ENCODE peak calls at places on chromosome 18, in four cellular contexts. L is pancreas, X is MM.1S, R is Karpas-422. K is an unnamed sample. For H3K36me3, the result is how much of the 10 kb centered on the place peaks cover.

GRCh38 chr18:37778417-37779165 is 213.0 kb upstream of the CELF4 start:
- DNase-seq in L (peak), X (peak), R (peak), K (peak)

GRCh38 chr18:24052053-24052452 is 37.5 kb downstream of the TTC39C start:
- DNase-seq in L (no peak), X (no peak), R (no peak), K (no peak)

GRCh38 chr18:46296656-46297055 is 192.5 kb downstream of the HAUS1 start:
- DNase-seq in L (no peak), X (no peak), R (no peak), K (no peak)

GRCh38 chr18:56709463-56709862 is 58.3 kb downstream of the WDR7 start:
- DNase-seq in L (no peak), X (peak), R (peak), K (peak)

GRCh38 chr18:57803119-57803969 is at the start of gene ATP8B1:
- DNase-seq in L (peak), X (no peak), R (no peak), K (peak)

GRCh38 chr18:45745817-45746461 is 22.0 kb downstream of the SLC14A1 start:
- DNase-seq in L (no peak), X (no peak), R (no peak), K (no peak)

GRCh38 chr18:58578835-58579560 is 49.9 kb downstream of the ALPK2 start:
- DNase-seq in L (no peak), X (no peak), R (no peak), K (peak)

GRCh38 chr18:26549103-26549485 is 741 bp upstream of the KCTD1 start:
- DNase-seq in L (peak), X (peak), R (peak), K (peak)

GRCh38 chr18:46039967-46040746 is 31.9 kb downstream of the PSTPIP2 start:
- DNase-seq in L (no peak), X (no peak), R (no peak), K (no peak)

GRCh38 chr18:28767781-28768211 is 590.9 kb upstream of the CDH2 start:
- DNase-seq in L (no peak), X (no peak), R (no peak), K (no peak)

GRCh38 chr18:79495591-79496071 is 99.9 kb downstream of the NFATC1 start:
- DNase-seq in L (no peak), X (no peak), R (no peak), K (no peak)

GRCh38 chr18:52670903-52671302 is 330.9 kb downstream of the DCC start:
- DNase-seq in L (no peak), X (peak), R (peak), K (no peak)

GRCh38 chr18:78719821-78720220 is 259.8 kb upstream of the SALL3 start:
- DNase-seq in L (no peak), X (no peak), R (no peak), K (no peak)

GRCh38 chr18:3481696-3482210 is 31.8 kb downstream of the TGIF1 start:
- DNase-seq in L (no peak), X (no peak), R (peak), K (no peak)

GRCh38 chr18:58615150-58616132 is 13.4 kb downstream of the ALPK2 start:
- DNase-seq in L (no peak), X (no peak), R (no peak), K (no peak)

GRCh38 chr18:8307960-8308359 is 301.3 kb upstream of the RAB12 start:
- DNase-seq in L (no peak), X (no peak), R (no peak), K (no peak)

GRCh38 chr18:4994710-4995109 is 202.3 kb downstream of the AKAIN1 start:
- DNase-seq in L (no peak), X (no peak), R (no peak), K (no peak)

GRCh38 chr18:53747761-53748160 is 476.7 kb downstream of the MBD2 start:
- DNase-seq in L (no peak), X (no peak), R (no peak), K (no peak)

GRCh38 chr18:51006061-51006818 is 23.8 kb upstream of the SMAD4 start:
- DNase-seq in L (no peak), X (no peak), R (no peak), K (no peak)

GRCh38 chr18:43396266-43396665 is 119.0 kb upstream of the SYT4 start:
- DNase-seq in L (no peak), X (peak), R (peak), K (no peak)

GRCh38 chr18:41545091-41545888 is 409.7 kb upstream of the PIK3C3 start:
- DNase-seq in L (no peak), X (no peak), R (no peak), K (no peak)

GRCh38 chr18:54296017-54296416 is 26.7 kb downstream of the POLI start:
- DNase-seq in L (no peak), X (no peak), R (no peak), K (no peak)

GRCh38 chr18:29853126-29853525 is 1189.4 kb downstream of the DSC3 start:
- DNase-seq in L (no peak), X (no peak), R (no peak), K (no peak)

GRCh38 chr18:35713545-35713944 is 132.0 kb downstream of the GALNT1 start:
- DNase-seq in L (no peak), X (no peak), R (no peak), K (no peak)

GRCh38 chr18:11260963-11261441 is 111.6 kb upstream of the PIEZO2 start:
- DNase-seq in L (no peak), X (no peak), R (no peak), K (no peak)

GRCh38 chr18:31684279-31685096 is at the start of gene B4GALT6:
- DNase-seq in L (peak), X (peak), R (peak), K (peak)

GRCh38 chr18:79413426-79413825 is 17.7 kb downstream of the NFATC1 start:
- DNase-seq in L (no peak), X (no peak), R (no peak), K (no peak)

GRCh38 chr18:8800445-8800844 is 95.1 kb downstream of the MTCL1 start:
- DNase-seq in L (no peak), X (no peak), R (no peak), K (peak)

GRCh38 chr18:11883153-11883552 is 25.0 kb downstream of the MPPE1 start:
- DNase-seq in L (no peak), X (no peak), R (no peak), K (no peak)

GRCh38 chr18:811192-812122 is 585 bp downstream of the YES1 start:
- DNase-seq in L (no peak), X (no peak), R (no peak), K (peak)

GRCh38 chr18:2143666-2144065 is 427.6 kb downstream of the METTL4 start:
- DNase-seq in L (no peak), X (no peak), R (no peak), K (peak)

GRCh38 chr18:3771121-3771971 is 321.4 kb downstream of the TGIF1 start:
- DNase-seq in L (peak), X (peak), R (peak), K (peak)

GRCh38 chr18:32427084-32427933 is 43.4 kb downstream of the GAREM1 start:
- DNase-seq in L (no peak), X (no peak), R (no peak), K (no peak)

GRCh38 chr18:62607302-62607701 is 84.5 kb downstream of the ZCCHC2 start:
- DNase-seq in L (no peak), X (no peak), R (no peak), K (no peak)

GRCh38 chr18:80246656-80247402 is 485 bp downstream of the PARD6G start:
- DNase-seq in L (peak), X (no peak), R (no peak), K (peak)

GRCh38 chr18:45449761-45450227 is 165.5 kb upstream of the SLC14A2 start:
- DNase-seq in L (peak), X (no peak), R (no peak), K (peak)

GRCh38 chr18:75137346-75137877 is 71.5 kb downstream of the PTGR3 start:
- DNase-seq in L (no peak), X (no peak), R (no peak), K (no peak)

GRCh38 chr18:74832999-74833398 is 235.3 kb downstream of the ZNF407 start:
- DNase-seq in L (no peak), X (peak), R (no peak), K (no peak)

GRCh38 chr18:9663377-9663776 is 44.7 kb upstream of the RAB31 start:
- DNase-seq in L (no peak), X (no peak), R (peak), K (no peak)

DNA sequence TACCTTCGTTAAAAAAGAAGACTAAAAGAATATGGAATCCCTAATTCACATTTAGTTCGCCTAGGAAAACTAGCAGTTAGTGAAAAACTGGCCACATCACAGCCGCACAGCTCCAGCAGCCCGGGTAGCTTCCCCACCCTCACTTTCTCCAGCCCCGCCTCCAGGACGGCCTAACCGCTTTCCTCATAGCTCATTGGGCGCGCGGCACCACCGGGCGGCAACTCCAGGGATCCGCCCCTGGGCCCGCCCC is 193 bp upstream of the MIB1 start:
- DNase-seq in L (peak), X (peak), R (peak), K (peak)
- H3K4me3 ChIP-seq in L (no peak), X (peak), R (peak), K (peak)

DNA sequence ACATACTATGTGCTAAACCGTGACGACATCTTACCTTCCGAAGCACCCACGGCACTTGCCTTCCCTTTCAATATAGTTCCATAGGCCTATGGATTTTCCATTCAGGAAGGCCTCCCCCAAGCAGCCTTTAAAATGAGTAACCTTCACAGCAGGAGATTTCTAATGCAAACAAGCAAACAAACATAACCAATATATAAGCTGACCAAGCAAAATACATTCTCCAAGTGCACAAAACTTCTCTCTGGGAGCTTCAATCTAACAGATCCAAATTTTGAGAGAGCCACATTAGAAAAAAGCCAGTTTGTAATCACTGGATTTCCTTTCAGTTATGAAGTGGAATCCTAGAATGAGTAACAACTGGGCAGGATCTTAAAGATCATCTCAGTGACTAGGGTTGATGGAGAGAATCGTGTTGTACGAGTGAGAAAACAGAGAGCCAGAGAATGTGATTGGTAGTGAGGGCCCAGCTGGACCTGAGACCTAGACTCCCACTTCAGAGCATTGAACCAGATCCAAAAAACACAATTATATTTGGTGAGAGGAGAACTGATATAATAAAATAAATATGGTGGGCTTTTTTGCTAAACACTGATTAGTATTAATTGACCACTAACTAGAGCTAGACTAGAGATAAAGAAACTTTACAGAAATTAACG is 145.6 kb downstream of the LAMA1 start:
- DNase-seq in L (no peak), X (no peak), R (no peak), K (no peak)
- H3K36me3 ChIP-seq in L (under half), X (under half), R (under half), K (under half)

DNA sequence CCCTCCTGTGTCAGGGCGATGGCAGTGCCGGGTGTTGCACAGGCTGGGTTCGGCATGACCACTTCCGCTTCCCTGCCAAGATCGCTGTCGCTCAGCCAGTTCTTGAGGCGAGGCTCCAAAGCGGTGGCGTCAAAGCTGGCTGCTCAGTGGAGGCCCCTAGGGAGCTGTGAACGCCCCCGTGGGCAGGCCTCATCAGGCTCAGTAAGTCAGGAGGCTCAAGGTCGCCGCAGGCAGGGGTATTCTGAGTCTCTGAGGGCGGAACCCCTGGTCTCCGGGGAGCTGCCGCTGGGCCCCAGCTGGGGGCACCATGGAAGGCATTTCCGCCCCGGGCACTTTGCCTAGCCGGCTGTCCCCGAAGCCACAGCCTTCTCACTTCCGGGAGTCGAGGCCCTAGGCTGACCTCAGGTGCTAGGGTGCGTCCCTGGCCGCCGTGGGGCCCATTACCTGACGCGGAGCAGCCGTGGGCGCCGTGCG is 210.4 kb downstream of the SOCS6 start:
- DNase-seq in L (no peak), X (no peak), R (peak), K (peak)
- H3K4me3 ChIP-seq in L (no peak), X (no peak), R (peak), K (no peak)

GRCh38 chr18:76874643-76875389 is 52.5 kb downstream of the ZNF236 start:
- DNase-seq in L (no peak), X (no peak), R (no peak), K (no peak)
- H3K36me3 ChIP-seq in L (under half), X (under half), R (under half), K (under half)

GRCh38 chr18:48996041-48996440 is 45.3 kb upstream of the SMAD7 start:
- DNase-seq in L (no peak), X (no peak), R (no peak), K (no peak)

GRCh38 chr18:48997681-48997984 is 46.9 kb upstream of the SMAD7 start:
- DNase-seq in L (no peak), X (no peak), R (no peak), K (no peak)

GRCh38 chr18:48999569-48999968 is 48.8 kb upstream of the SMAD7 start:
- DNase-seq in L (no peak), X (no peak), R (no peak), K (no peak)

GRCh38 chr18:48996901-48997463 is 46.2 kb upstream of the SMAD7 start:
- DNase-seq in L (no peak), X (no peak), R (no peak), K (peak)

GRCh38 chr18:48997985-48998831 is 47.4 kb upstream of the SMAD7 start:
- DNase-seq in L (peak), X (no peak), R (no peak), K (peak)
- H3K4me3 ChIP-seq in L (no peak), X (no peak), R (no peak), K (no peak)

GRCh38 chr18:13518382-13518781 is 208.0 kb downstream of the FAM210A start:
- DNase-seq in L (no peak), X (no peak), R (no peak), K (no peak)
- H3K36me3 ChIP-seq in L (under half), X (under half), R (under half), K (under half)